ENCODE peak calls at places on chromosomes 3 and 15, in four cellular contexts. X, C, T and D are unnamed samples. For H3K9me3, the result is how much of the 10 kb centered on the place peaks cover.

GRCh38 chr15:73851679-73852078 is 21.7 kb upstream of the TBC1D21 start:
- DNase-seq in X (peak), C (no peak), T (no peak), D (peak)

GRCh38 chr3:134607054-134608022 is 43.5 kb downstream of the KY start:
- DNase-seq in X (no peak), C (no peak), T (no peak), D (no peak)

GRCh38 chr3:126152458-126152857 is 27.9 kb downstream of the ALDH1L1 start:
- DNase-seq in X (no peak), C (peak), T (no peak), D (no peak)

GRCh38 chr3:196643201-196643749 is 3.8 kb downstream of the NRROS start:
- DNase-seq in X (no peak), C (no peak), T (no peak), D (no peak)

GRCh38 chr3:48065035-48065434 is 48.8 kb upstream of the MAP4 start:
- DNase-seq in X (no peak), C (no peak), T (no peak), D (no peak)

GRCh38 chr15:99303881-99304280 is 52.6 kb downstream of the LRRC28 start:
- DNase-seq in X (peak), C (no peak), T (no peak), D (no peak)

GRCh38 chr3:10173926-10174435 is 9.3 kb downstream of the IRAK2 start:
- DNase-seq in X (peak), C (peak), T (peak), D (no peak)

GRCh38 chr3:19598870-19599269 is 335.1 kb downstream of the EFHB start:
- DNase-seq in X (no peak), C (no peak), T (no peak), D (no peak)

GRCh38 chr3:128547368-128547987 is 54.5 kb upstream of the GATA2 start:
- DNase-seq in X (no peak), C (peak), T (no peak), D (no peak)

GRCh38 chr3:36542186-36542585 is 161.9 kb downstream of the STAC start:
- DNase-seq in X (no peak), C (no peak), T (no peak), D (no peak)

GRCh38 chr15:21267686-21268395 is 172.5 kb downstream of the POTEB3 start:
- DNase-seq in X (no peak), C (no peak), T (no peak), D (no peak)

GRCh38 chr15:89381330-89381729 is 46.7 kb upstream of the POLG start:
- DNase-seq in X (no peak), C (peak), T (no peak), D (no peak)

GRCh38 chr3:38970851-38971638 is 80.7 kb downstream of the SCN11A start:
- DNase-seq in X (no peak), C (no peak), T (no peak), D (no peak)

GRCh38 chr15:93811305-93811704 is 420.1 kb upstream of the MCTP2 start:
- DNase-seq in X (no peak), C (no peak), T (no peak), D (no peak)

GRCh38 chr3:129005526-129006303 is 4.6 kb downstream of the EFCC1 start:
- DNase-seq in X (peak), C (no peak), T (no peak), D (no peak)

GRCh38 chr3:142117052-142117451 is 32.3 kb downstream of the TFDP2 start:
- DNase-seq in X (peak), C (no peak), T (no peak), D (no peak)

GRCh38 chr3:17891139-17891850 is 148.9 kb upstream of the TBC1D5 start:
- DNase-seq in X (no peak), C (no peak), T (no peak), D (no peak)

GRCh38 chr3:23404241-23404640 is 201.1 kb downstream of the UBE2E2 start:
- DNase-seq in X (no peak), C (no peak), T (no peak), D (no peak)

GRCh38 chr3:27642796-27643195 is 79.3 kb downstream of the EOMES start:
- DNase-seq in X (no peak), C (no peak), T (no peak), D (no peak)

GRCh38 chr15:31230630-31231485 is 95.8 kb upstream of the KLF13 start:
- DNase-seq in X (no peak), C (no peak), T (no peak), D (no peak)

GRCh38 chr15:39939487-39940452 is 5.9 kb downstream of the EIF2AK4 start:
- DNase-seq in X (no peak), C (no peak), T (no peak), D (no peak)

GRCh38 chr15:99123706-99124451 is 19.0 kb downstream of the SYNM start:
- DNase-seq in X (peak), C (peak), T (peak), D (peak)

GRCh38 chr3:70982700-70983140 is 600.8 kb downstream of the FOXP1 start:
- DNase-seq in X (no peak), C (peak), T (peak), D (peak)

GRCh38 chr3:183583331-183584245 is 28.1 kb upstream of the KLHL6 start:
- DNase-seq in X (no peak), C (no peak), T (no peak), D (peak)

GRCh38 chr3:196524527-196524926 is 9.4 kb upstream of the SMCO1 start:
- DNase-seq in X (no peak), C (no peak), T (no peak), D (no peak)

GRCh38 chr3:111738238-111738637 is 120.8 kb upstream of the PHLDB2 start:
- DNase-seq in X (no peak), C (no peak), T (no peak), D (no peak)

GRCh38 chr15:94375997-94376396 is 144.6 kb downstream of the MCTP2 start:
- DNase-seq in X (no peak), C (no peak), T (no peak), D (no peak)

GRCh38 chr3:102481050-102481449 is 46.2 kb downstream of the ZPLD1 start:
- DNase-seq in X (no peak), C (no peak), T (no peak), D (no peak)

GRCh38 chr3:32869513-32870047 is 51.8 kb downstream of the TRIM71 start:
- DNase-seq in X (no peak), C (no peak), T (no peak), D (no peak)

GRCh38 chr3:27423463-27423862 is 54.3 kb upstream of the NEK10 start:
- DNase-seq in X (no peak), C (no peak), T (no peak), D (no peak)

GRCh38 chr3:177569823-177570657 is 372.8 kb upstream of the TBL1XR1 start:
- DNase-seq in X (no peak), C (no peak), T (no peak), D (no peak)

GRCh38 chr3:157075693-157076420 is 84.1 kb downstream of the CCNL1 start:
- DNase-seq in X (no peak), C (no peak), T (no peak), D (no peak)

GRCh38 chr3:16378920-16379319 is 113.9 kb downstream of the OXNAD1 start:
- DNase-seq in X (no peak), C (no peak), T (no peak), D (no peak)

GRCh38 chr3:66348696-66349095 is 127.9 kb downstream of the SLC25A26 start:
- DNase-seq in X (no peak), C (no peak), T (no peak), D (no peak)

GRCh38 chr3:190671658-190672057 is 157.8 kb downstream of the IL1RAP start:
- DNase-seq in X (no peak), C (no peak), T (no peak), D (no peak)

GRCh38 chr3:155791190-155791589 is 14.9 kb downstream of the C3orf33 start:
- DNase-seq in X (no peak), C (no peak), T (no peak), D (no peak)

GRCh38 chr15:99416191-99417188 is 149.3 kb upstream of the MEF2A start:
- DNase-seq in X (no peak), C (peak), T (peak), D (no peak)

GRCh38 chr3:9912294-9912935 is 4.5 kb upstream of the IL17RC start:
- DNase-seq in X (no peak), C (peak), T (no peak), D (no peak)

GRCh38 chr15:34688699-34689098 is 66.1 kb downstream of the GJD2 start:
- DNase-seq in X (no peak), C (no peak), T (no peak), D (no peak)

GRCh38 chr15:74529911-74530310 is 11.1 kb upstream of the ARID3B start:
- DNase-seq in X (no peak), C (no peak), T (no peak), D (no peak)

DNA sequence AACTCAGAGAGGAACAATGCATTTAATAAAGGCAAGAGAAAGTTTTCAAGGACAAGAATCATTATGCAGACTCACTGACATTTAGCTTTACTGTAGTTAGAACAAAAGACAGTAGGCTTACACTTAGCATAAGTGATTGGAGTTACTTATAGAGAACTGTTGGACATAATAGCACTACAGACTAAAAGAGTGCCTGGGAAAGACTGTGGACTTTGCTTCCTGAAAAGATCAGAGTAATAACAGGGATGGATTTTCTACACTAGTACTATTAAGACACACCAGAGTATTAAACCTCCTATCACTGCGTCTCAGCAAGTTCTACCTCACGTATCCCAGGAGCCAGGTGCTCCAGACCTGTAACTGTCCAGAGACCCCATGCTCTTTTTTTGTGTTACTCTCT is 39.2 kb upstream of the SPRED1 start:
- DNase-seq in X (no peak), C (no peak), T (no peak), D (no peak)
- H3K9me3 ChIP-seq in X (under half), C (under half), T (under half), D (under half)

GRCh38 chr3:195147649-195148121 is 123.3 kb downstream of the XXYLT1 start:
- DNase-seq in X (no peak), C (no peak), T (no peak), D (no peak)
- H3K4me3 ChIP-seq in X (no peak), C (no peak), T (no peak), D (no peak)

GRCh38 chr3:100449214-100449613 is 43.2 kb upstream of the TMEM45A start:
- DNase-seq in X (no peak), C (no peak), T (no peak), D (no peak)
- H3K9me3 ChIP-seq in X (under half), C (under half), T (under half), D (under half)

GRCh38 chr15:51936119-51936478 is 35.5 kb downstream of the LEO1 start:
- DNase-seq in X (no peak), C (no peak), T (no peak), D (no peak)

GRCh38 chr15:51926808-51927207 is 44.8 kb downstream of the LEO1 start:
- DNase-seq in X (no peak), C (no peak), T (no peak), D (no peak)

GRCh38 chr15:51931638-51932037 is 39.9 kb downstream of the LEO1 start:
- DNase-seq in X (no peak), C (no peak), T (no peak), D (no peak)

GRCh38 chr15:51935466-51936118 is 36.0 kb downstream of the LEO1 start:
- DNase-seq in X (no peak), C (no peak), T (no peak), D (no peak)

DNA sequence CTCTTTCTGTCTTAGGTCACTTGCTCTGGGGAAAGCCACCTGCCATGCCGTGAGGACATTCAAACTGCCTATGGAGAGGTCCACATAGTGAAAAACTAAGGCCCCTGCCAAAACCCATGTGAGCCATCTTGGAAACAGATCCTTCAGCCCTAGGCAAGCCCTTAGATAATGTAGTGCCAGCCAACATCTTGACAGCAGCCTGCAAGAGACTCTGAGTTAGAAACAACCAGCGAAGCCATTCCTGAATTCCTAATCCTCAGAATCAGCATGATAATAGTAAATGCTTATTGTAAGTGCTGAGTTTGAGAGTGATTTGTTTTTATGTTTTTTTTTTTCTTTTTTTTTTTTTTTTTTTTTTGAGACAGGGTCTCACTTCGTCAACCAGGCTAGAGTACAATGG is 40.6 kb downstream of the LEO1 start:
- DNase-seq in X (no peak), C (no peak), T (no peak), D (no peak)
- H3K4me3 ChIP-seq in X (no peak), C (no peak), T (no peak), D (no peak)

GRCh38 chr3:14057701-14058100 is 67.0 kb downstream of the CHCHD4 start:
- DNase-seq in X (no peak), C (no peak), T (no peak), D (no peak)

GRCh38 chr3:14064910-14065309 is 59.8 kb downstream of the CHCHD4 start:
- DNase-seq in X (no peak), C (peak), T (no peak), D (no peak)

DNA sequence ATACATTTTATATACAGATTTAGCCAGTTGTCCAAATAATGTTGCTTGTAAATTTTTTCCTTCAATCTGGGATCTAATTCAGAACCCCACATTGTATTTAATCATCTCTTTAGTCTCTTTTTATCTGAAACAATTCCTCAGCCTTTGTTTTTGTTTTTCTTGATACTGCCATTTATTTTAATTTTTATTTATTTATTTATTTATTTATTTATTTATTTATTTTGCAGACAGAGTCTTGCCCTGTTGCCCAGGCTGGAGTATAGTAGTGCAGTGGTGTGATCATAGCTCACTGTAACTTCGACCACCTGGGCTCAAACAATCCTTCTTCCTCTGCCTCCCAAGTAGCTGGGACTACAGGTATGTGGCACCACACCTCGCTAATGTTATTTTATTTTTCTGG is 61.5 kb downstream of the CHCHD4 start:
- DNase-seq in X (no peak), C (no peak), T (no peak), D (no peak)
- H3K9me3 ChIP-seq in X (under half), C (under half), T (under half), D (under half)

DNA sequence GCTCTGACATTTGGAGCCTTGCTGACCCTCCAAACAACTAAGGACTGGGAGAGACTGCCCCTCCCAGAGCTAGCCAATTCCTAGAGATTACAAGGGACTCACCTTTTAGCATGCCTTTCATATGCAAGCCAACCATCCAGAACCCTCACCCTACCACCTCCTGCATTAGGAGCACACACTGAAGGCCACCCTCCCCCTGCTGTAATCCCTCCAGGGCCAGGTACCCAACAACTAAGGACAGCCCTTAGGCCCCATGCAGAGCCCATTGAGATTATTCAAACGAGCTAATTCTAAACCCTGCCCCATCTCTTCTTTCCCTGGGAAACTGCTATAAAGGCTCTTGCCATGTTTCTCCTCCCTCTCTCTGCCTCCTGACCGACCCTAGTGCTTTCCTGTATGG is 352.6 kb downstream of the ERC2 start:
- DNase-seq in X (no peak), C (no peak), T (no peak), D (no peak)
- H3K4me3 ChIP-seq in X (no peak), C (no peak), T (no peak), D (no peak)

GRCh38 chr3:145032790-145033189 is 1061.2 kb downstream of the DIPK2A start:
- DNase-seq in X (no peak), C (no peak), T (no peak), D (no peak)
- H3K9me3 ChIP-seq in X (under half), C (under half), T (under half), D (under half)

GRCh38 chr3:53858096-53858741 is 11.9 kb downstream of the IL17RB start:
- DNase-seq in X (no peak), C (no peak), T (no peak), D (no peak)

GRCh38 chr3:53859178-53859577 is 12.8 kb downstream of the IL17RB start:
- DNase-seq in X (no peak), C (no peak), T (no peak), D (no peak)

GRCh38 chr3:53860196-53860595 is 13.8 kb downstream of the IL17RB start:
- DNase-seq in X (no peak), C (no peak), T (no peak), D (no peak)

GRCh38 chr3:53862241-53862640 is 15.9 kb downstream of the IL17RB start:
- DNase-seq in X (no peak), C (no peak), T (no peak), D (no peak)

GRCh38 chr3:53856964-53857363 is 10.6 kb downstream of the IL17RB start:
- DNase-seq in X (no peak), C (no peak), T (no peak), D (no peak)
- H3K4me3 ChIP-seq in X (no peak), C (no peak), T (no peak), D (no peak)

GRCh38 chr3:117393801-117394200 is 684.2 kb downstream of the TUSC7 start:
- DNase-seq in X (no peak), C (no peak), T (no peak), D (no peak)

GRCh38 chr3:117398166-117398954 is 688.8 kb downstream of the TUSC7 start:
- DNase-seq in X (no peak), C (no peak), T (no peak), D (peak)

DNA sequence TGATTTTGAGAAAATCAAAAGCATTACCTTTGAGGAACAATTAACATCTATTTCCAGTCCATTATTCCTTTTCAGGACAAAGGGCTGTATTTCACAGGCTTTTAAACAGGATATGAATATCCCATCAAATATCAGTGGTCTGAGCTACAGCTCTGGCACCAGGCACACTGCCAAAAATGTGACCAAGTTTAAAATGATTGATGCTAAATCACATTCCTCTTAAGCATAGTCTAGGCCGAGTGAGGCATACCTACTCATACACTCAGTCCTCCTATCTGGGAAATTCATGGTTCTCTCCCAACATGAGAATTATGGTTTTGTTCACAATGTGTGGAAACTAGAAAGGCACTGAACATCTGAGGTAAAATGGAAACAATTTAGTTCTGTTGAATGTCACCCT is 683.5 kb downstream of the TUSC7 start:
- DNase-seq in X (no peak), C (no peak), T (no peak), D (no peak)
- H3K9me3 ChIP-seq in X (under half), C (under half), T (under half), D (under half)